ENCODE peak calls at places on chromosome 14, in nine cellular contexts. B is adrenal gland, J is esophagus squamous epithelium, K is body of pancreas, H is stomach, O is breast epithelium, D is sigmoid colon, A is ovary, C is right lobe of liver. F is an unnamed sample.

GRCh38 chr14:101243587-101244338 is 317.5 kb upstream of the DIO3 start:
- DNase-seq in K (no peak), B (no peak), A (no peak), H (no peak), O (peak; percentile 9), C (no peak), J (no peak), D (no peak), F (no peak)

GRCh38 chr14:95098984-95099599 is 58.2 kb downstream of the DICER1 start:
- DNase-seq in J (no peak), B (peak; percentile 54), O (peak; percentile 64), K (peak; percentile 50), H (peak; percentile 63), D (peak; percentile 85), C (no peak), A (peak; percentile 63), F (peak; percentile 65)

GRCh38 chr14:93954900-93955891 is 21.2 kb downstream of the ASB2 start:
- DNase-seq in O (no peak), K (no peak), C (no peak), D (no peak), B (no peak), H (no peak), A (no peak), J (peak; percentile 26), F (peak; percentile 82)

GRCh38 chr14:72554401-72554800 is 339.5 kb downstream of the DPF3 start:
- DNase-seq in B (no peak), C (no peak), O (no peak), K (no peak), A (no peak), J (no peak), H (no peak), D (no peak), F (no peak)

GRCh38 chr14:44886860-44887595 is 74.7 kb downstream of the KLHL28 start:
- DNase-seq in C (no peak), A (no peak), O (no peak), D (no peak), H (no peak), B (no peak), K (no peak), J (no peak), F (no peak)

GRCh38 chr14:59510957-59511356 is 26.6 kb downstream of the JKAMP start:
- DNase-seq in O (no peak), B (no peak), H (no peak), J (no peak), K (no peak), A (no peak), C (no peak), D (no peak), F (no peak)

GRCh38 chr14:35878272-35879140 is 52.4 kb downstream of the BRMS1L start:
- DNase-seq in J (no peak), B (peak; percentile 78), A (peak; percentile 31), H (peak; percentile 34), C (no peak), K (no peak), D (no peak), O (no peak), F (no peak)

GRCh38 chr14:93105362-93105761 is 10.4 kb downstream of the ITPK1 start:
- DNase-seq in K (no peak), D (no peak), C (peak; percentile 72), J (no peak), O (peak; percentile 67), A (no peak), H (peak; percentile 41), B (peak; percentile 38), F (peak; percentile 65)

GRCh38 chr14:93003945-93004698 is 81.2 kb downstream of the CHGA start:
- DNase-seq in A (no peak), C (no peak), J (no peak), K (no peak), D (no peak), O (no peak), B (no peak), H (no peak), F (no peak)

GRCh38 chr14:99604766-99605298 is 825 bp upstream of the CCDC85C start:
- DNase-seq in K (peak; percentile 51), C (no peak), J (no peak), D (no peak), A (no peak), H (no peak), B (peak; percentile 55), O (no peak), F (no peak)

GRCh38 chr14:56115471-56115870 is 2.7 kb upstream of the PELI2 start:
- DNase-seq in D (no peak), A (no peak), C (no peak), B (no peak), K (no peak), J (no peak), O (no peak), H (no peak), F (no peak)

GRCh38 chr14:32078030-32078793 is 1.1 kb downstream of the ARHGAP5 start:
- DNase-seq in J (no peak), A (peak; percentile 33), O (peak; percentile 39), H (peak; percentile 46), B (peak; percentile 35), C (peak; percentile 31), K (peak; percentile 41), D (peak; percentile 69), F (peak; percentile 31)
- TF ChIP-seq POLR2A in J (no peak), A (no peak), O (no peak), H (no peak), B (no peak), C (peak; percentile 13), K (no peak), D (no peak), F (peak; percentile 50)

DNA sequence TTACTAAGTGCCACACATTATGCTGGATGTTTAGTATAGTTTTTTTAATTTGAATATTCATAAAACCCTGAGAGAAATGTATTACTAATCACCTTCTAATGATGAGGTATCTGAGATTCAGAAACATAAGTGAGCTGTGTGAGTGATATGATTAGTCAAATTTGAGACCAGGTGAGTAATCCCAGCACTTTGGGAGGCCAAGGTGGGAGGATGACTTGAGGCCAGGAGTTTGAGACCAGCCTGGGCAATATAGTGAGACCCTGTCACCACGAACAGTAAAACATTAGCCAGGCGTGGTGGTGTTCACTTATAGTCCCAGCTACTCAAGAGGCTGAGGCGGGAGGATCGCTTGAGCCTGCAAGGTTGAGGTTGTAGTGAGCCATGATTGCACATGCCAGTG is 438.4 kb downstream of the RAD51B start:
- DNase-seq in D (no peak), J (no peak), C (no peak), O (no peak), K (no peak), B (no peak), A (no peak), H (no peak), F (no peak)
- H3K4me1 ChIP-seq in D (peaks cover 23% of the 10 kb centered on the region), J (no peaks in the 10 kb centered on the region), C (no peaks in the 10 kb centered on the region), O (peaks cover 6% of the 10 kb centered on the region), K (peaks cover 12% of the 10 kb centered on the region), B (no peaks in the 10 kb centered on the region), A (peaks cover 10% of the 10 kb centered on the region), H (peaks cover 37% of the 10 kb centered on the region), F (peaks cover 6% of the 10 kb centered on the region)

DNA sequence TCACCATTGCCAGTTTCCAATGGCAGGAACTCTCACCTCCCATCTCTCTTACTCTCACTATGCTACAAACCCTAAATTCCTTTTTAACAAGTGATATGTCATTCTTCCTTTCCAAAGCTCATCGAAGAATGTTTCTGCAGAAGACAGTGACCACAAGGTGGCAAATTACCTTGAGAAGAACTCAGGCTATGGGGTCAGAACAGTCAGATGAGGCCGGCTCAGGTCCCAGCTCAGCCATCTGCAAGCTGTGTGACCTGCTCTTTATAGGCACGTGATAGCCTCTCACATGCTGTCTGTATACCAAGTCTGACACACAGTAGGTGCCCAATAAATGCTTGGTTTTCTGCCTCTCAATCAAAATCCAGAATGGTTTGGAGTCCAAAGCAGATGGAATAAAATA is 80.7 kb downstream of the FOXN3 start:
- DNase-seq in H (no peak), O (no peak), C (no peak), B (no peak), K (no peak), J (no peak), D (no peak), A (no peak), F (peak; percentile 55)
- TF ChIP-seq CTCF in H (no peak), O (no peak), C (peak; percentile 7), B (no peak), K (peak; percentile 17), J (peak; percentile 6), D (no peak), A (no peak), F (peak; percentile 35)

DNA sequence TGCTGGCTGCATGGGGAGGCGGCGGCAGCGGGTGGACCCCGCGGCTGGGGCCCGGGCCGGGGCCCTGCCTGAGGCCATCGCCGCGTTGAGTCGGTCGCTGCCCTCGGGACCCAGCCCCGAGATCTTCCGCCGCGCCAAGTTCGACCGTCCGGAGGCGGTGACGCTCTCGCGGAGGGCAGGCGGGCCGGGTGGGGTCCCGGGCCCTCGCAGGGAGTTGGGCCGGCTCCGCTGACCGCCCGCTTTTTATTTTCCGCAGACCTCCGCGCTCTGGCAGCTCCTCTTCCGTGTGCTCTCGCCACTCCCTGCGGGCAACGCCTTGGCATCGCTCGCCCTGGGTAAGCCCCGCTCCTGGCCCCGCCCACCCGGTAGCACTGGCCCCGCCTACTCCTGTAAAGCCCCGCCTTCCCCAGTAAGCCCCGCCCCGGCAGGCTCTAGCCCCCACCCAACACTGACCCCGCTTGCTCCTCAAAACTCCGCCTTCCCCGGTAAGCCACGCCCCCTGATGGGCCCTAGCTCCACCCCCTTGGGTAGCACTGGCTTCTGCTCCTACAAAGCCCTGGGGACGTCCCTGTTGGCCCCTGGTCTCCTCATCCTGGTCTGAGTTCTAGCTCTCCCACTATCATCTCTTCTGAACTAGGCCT is 440 bp downstream of the TEDC1 start:
- DNase-seq in B (peak; percentile 59), H (peak; percentile 76), O (peak; percentile 50), J (no peak), K (peak; percentile 67), C (peak; percentile 78), D (peak; percentile 83), A (peak; percentile 85), F (peak; percentile 58)
- TF ChIP-seq POLR2A in B (peak; percentile 24), H (no peak), O (no peak), J (no peak), K (no peak), C (peak; percentile 13), D (no peak), A (peak; percentile 12), F (no peak)

DNA sequence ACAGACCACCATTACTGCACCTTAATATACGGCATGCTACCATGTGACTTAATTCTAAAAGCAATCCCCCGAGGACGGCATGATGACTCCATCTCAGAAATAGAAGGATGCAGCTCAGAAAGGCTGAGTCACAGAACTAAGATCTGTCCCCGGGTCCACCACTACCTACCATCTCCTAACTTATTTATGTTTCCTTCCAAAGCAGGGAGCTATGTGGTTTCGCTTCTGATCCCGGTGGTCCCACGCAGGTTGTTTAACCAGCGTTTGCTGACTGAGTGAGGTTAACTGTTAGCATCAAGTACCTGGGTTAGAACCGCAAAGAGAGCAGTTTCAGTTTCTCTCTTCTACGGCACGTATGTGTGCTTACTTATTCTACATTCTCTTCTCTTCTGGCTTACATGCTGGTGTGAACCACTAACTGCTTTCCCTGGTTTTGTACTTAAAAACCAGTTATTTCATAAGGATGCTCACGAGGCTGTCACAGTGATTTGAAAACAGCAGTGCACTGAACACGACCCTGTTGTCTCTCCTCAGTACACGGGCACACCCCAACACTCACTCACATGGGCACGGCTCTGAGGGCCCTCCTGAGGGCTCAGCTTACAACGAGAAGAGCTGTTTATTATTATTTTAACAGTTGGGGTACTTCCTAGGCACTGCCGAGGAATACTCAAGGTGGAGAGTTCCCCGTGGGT is 66.7 kb downstream of the CCDC88C start:
- DNase-seq in H (no peak), B (no peak), C (no peak), A (no peak), D (no peak), O (no peak), J (no peak), K (no peak), F (peak; percentile 66)
- H3K4me1 ChIP-seq in H (peaks cover 58% of the 10 kb centered on the region), B (no peaks in the 10 kb centered on the region), C (no peaks in the 10 kb centered on the region), A (peaks cover 3% of the 10 kb centered on the region), D (peaks cover 19% of the 10 kb centered on the region), O (peaks cover 5% of the 10 kb centered on the region), J (peaks cover 40% of the 10 kb centered on the region), K (peaks cover 13% of the 10 kb centered on the region), F (peaks cover 21% of the 10 kb centered on the region)

F was measured in Peyer's patch.